ENCODE peak calls at places on chromosomes 1 and 21, in six cellular contexts. C is CD4-positive, CD25-positive, alpha-beta regulatory T cell; X is IMR-90; W is psoas muscle; A is left ventricle myocardium inferior; O is mesendoderm. B is an unnamed sample.

GRCh38 chr1:150009604-150010387 is 730 bp downstream of the OTUD7B start:
- DNase-seq in C (peak; percentile 10), O (peak; percentile 75), W (peak; percentile 81), A (peak; percentile 21), X (peak; percentile 90), B (peak; percentile 49)

GRCh38 chr1:63795455-63795854 is 21.6 kb downstream of the ROR1 start:
- DNase-seq in C (no peak), A (no peak), O (no peak), W (no peak), X (no peak), B (no peak)

GRCh38 chr1:16213013-16213412 is 561 bp upstream of the ARHGEF19 start:
- DNase-seq in O (no peak), A (no peak), C (no peak), X (no peak), W (no peak), B (no peak)

GRCh38 chr21:31566061-31566460 is 93.4 kb upstream of the SOD1 start:
- DNase-seq in C (no peak), W (no peak), O (peak; percentile 30), X (no peak), A (no peak), B (no peak)

GRCh38 chr1:24385160-24385939 is 28.2 kb downstream of the STPG1 start:
- DNase-seq in C (peak; percentile 20), X (peak; percentile 49), O (peak; percentile 71), A (no peak), W (no peak), B (no peak)

GRCh38 chr21:44485254-44485793 is 30.0 kb downstream of the LRRC3 start:
- DNase-seq in W (peak; percentile 74), C (peak; percentile 15), X (peak; percentile 8), O (peak; percentile 88), A (no peak), B (no peak)

GRCh38 chr1:162498442-162498785 is 796 bp downstream of the UHMK1 start:
- DNase-seq in C (no peak), X (peak; percentile 2), O (no peak), A (no peak), W (no peak), B (no peak)

GRCh38 chr1:109256971-109257681 is 7.8 kb downstream of the CELSR2 start:
- DNase-seq in C (no peak), O (no peak), X (peak; percentile 53), A (no peak), W (no peak), B (no peak)

GRCh38 chr1:162672678-162673259 is 40.5 kb downstream of the DDR2 start:
- DNase-seq in A (no peak), O (no peak), X (no peak), C (no peak), W (no peak), B (no peak)

GRCh38 chr1:43366179-43366578 is 1.6 kb downstream of the ELOVL1 start:
- DNase-seq in W (no peak), X (no peak), O (peak; percentile 55), C (no peak), A (peak; percentile 18), B (no peak)

GRCh38 chr1:78048446-78048845 is 2.7 kb downstream of the GIPC2 start:
- DNase-seq in A (no peak), O (no peak), W (no peak), C (no peak), X (no peak), B (no peak)

GRCh38 chr1:34978926-34979325 is 6.2 kb downstream of the TMEM35B start:
- DNase-seq in C (no peak), O (no peak), X (no peak), W (no peak), A (no peak), B (no peak)

GRCh38 chr21:32525282-32525681 is 60.0 kb downstream of the TCP10L start:
- DNase-seq in W (no peak), O (no peak), A (no peak), X (no peak), C (no peak), B (no peak)

GRCh38 chr1:229203030-229203751 is 67.7 kb upstream of the RAB4A start:
- DNase-seq in A (no peak), X (peak; percentile 74), O (peak; percentile 100), W (no peak), C (no peak), B (no peak)

GRCh38 chr1:233406339-233406960 is 78.9 kb downstream of the MAP3K21 start:
- DNase-seq in C (no peak), O (no peak), A (no peak), W (no peak), X (no peak), B (no peak)

GRCh38 chr1:228095161-228095560 is 8.0 kb downstream of the C1orf35 start:
- DNase-seq in O (no peak), X (no peak), C (no peak), W (peak; percentile 4), A (no peak), B (no peak)

GRCh38 chr1:228092342-228093049 is 10.0 kb downstream of the ARF1 start:
- DNase-seq in A (no peak), W (peak; percentile 12), C (no peak), X (no peak), O (no peak), B (no peak)

GRCh38 chr1:228091084-228091483 is 8.6 kb downstream of the ARF1 start:
- DNase-seq in A (no peak), C (no peak), X (no peak), O (no peak), W (no peak), B (no peak)

GRCh38 chr1:228094432-228095016 is 8.6 kb downstream of the C1orf35 start:
- DNase-seq in O (no peak), W (peak; percentile 19), X (no peak), C (no peak), A (no peak), B (no peak)

DNA sequence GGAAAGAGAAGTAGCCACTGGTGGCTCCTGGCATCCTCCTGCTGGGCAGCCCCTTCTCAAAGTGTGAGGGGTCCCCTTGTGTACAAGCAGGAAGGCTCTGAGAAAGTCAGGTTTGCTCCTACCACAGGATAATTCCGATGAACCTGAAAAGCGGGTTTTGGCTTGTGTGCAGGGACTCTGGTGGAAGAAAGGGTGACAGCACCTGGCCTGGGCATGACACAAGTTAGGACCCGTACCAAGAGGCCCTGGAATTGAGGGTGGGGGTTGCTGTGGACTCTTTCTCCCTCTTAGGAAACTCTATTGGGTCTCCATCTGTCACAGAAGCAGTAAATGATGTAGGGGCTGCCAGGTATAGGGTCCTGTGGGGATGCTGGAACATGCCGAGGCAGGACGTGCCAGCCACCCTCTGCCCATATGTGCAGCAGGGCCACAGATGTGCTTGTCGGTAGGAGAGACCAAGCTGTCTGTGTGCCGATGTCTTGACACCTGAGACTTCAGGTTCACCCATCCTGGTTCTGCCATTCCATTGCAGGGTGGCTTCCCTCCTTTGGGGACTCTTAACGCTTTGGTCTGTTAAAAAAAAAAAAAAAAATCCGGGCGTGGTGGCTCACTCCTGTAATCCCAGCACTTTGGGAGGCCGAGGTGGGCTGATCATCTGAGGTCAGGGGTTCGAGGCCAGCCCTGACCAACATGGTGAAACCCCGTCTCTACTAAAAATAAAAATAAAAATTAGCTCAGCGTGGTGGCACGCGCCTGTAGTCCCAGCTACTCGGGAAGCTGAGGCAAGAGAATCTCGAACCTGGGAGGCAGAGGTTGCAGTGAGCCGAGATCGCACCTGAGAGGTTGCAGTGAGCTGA is 9.8 kb downstream of the C1orf35 start:
- DNase-seq in A (no peak), W (peak; percentile 25), O (no peak), C (no peak), X (no peak), B (no peak)
- H3K36me3 ChIP-seq in A (peaks cover 28% of the 10 kb centered on the region), W (peaks cover 24% of the 10 kb centered on the region), O (peaks cover 9% of the 10 kb centered on the region), C (peaks cover 45% of the 10 kb centered on the region), X (peaks cover 44% of the 10 kb centered on the region), B (no peaks in the 10 kb centered on the region)

DNA sequence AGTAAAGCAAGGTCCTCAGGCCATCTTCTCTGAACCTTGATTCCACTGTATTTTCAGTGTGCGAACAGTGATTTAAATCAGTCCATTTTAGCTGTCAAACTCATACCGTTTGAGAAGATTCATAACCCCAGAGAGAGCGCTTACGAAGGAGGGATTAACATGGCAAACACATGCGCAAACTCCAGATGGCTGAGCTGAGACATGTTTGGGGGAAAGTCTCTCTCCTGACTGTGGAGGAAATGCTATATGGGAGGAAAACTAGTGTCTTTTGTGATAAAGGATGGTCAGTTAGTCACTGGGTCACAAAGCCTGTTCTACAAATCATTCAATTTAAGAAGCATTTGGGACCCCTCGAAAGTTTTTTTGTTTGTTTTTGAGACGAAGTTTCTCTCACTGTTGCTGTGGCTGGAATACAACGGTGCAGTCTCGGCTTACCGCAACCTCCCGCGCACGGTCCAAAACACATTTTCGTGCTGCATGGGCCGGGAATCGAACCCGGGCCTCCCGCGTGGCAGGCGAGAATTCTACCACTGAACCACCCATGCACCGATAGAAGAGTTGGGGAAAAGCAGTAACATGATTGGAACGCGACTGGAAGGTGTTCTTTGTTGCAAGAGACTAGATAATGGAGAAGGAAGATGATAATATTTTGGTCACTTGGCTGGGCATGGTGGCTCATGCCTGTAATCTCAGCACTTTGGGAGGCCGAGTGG is 58.4 kb upstream of the CXADR start:
- DNase-seq in A (peak; percentile 20), X (peak; percentile 92), W (peak; percentile 56), O (peak; percentile 97), C (no peak), B (peak; percentile 40)
- H3K4me3 ChIP-seq in A (no peak overlapping the region), X (no peak overlapping the region), W (no peak overlapping the region), O (no peak overlapping the region), C (no peak overlapping the region), B (no peak overlapping the region)

GRCh38 chr1:114292194-114292593 is 138.5 kb upstream of the SYT6 start:
- DNase-seq in A (no peak), O (no peak), X (no peak), C (no peak), W (no peak), B (no peak)
- H3K36me3 ChIP-seq in A (no peaks in the 10 kb centered on the region), O (no peaks in the 10 kb centered on the region), X (no peaks in the 10 kb centered on the region), C (no peaks in the 10 kb centered on the region), W (no peaks in the 10 kb centered on the region), B (no peaks in the 10 kb centered on the region)

GRCh38 chr1:18631496-18632217 is 1.0 kb downstream of the PAX7 start:
- DNase-seq in C (no peak), W (no peak), A (no peak), X (no peak), O (no peak), B (no peak)
- H3K4me3 ChIP-seq in C (no peak overlapping the region), W (peak overlapping the region; percentile 64), A (peak overlapping the region; percentile 41), X (no peak overlapping the region), O (peak overlapping the region; percentile 10), B (no peak overlapping the region)

GRCh38 chr1:205158048-205158616 is 36.4 kb upstream of the RBBP5 start:
- DNase-seq in O (no peak), A (no peak), X (no peak), W (no peak), C (no peak), B (no peak)
- H3K36me3 ChIP-seq in O (peaks cover 8% of the 10 kb centered on the region), A (peaks cover 96% of the 10 kb centered on the region), X (peaks cover 59% of the 10 kb centered on the region), W (peaks cover 100% of the 10 kb centered on the region), C (peaks cover 84% of the 10 kb centered on the region), B (no peaks in the 10 kb centered on the region)

GRCh38 chr1:67307251-67308060 is at the start of gene IL12RB2:
- DNase-seq in A (peak; percentile 20), X (no peak), C (peak; percentile 7), O (peak; percentile 15), W (peak; percentile 65), B (no peak)
- H3K4me3 ChIP-seq in A (peak within 1 kb of the TSS; percentile 65), X (no peak within 1 kb of the TSS), C (peak within 1 kb of the TSS; percentile 89), O (peak within 1 kb of the TSS; percentile 36), W (peak within 1 kb of the TSS; percentile 72), B (no peak within 1 kb of the TSS)

GRCh38 chr1:235221653-235222052 is 60.6 kb upstream of the RBM34 start:
- DNase-seq in A (no peak), C (no peak), O (no peak), X (no peak), W (no peak), B (no peak)
- H3K36me3 ChIP-seq in A (peaks cover 63% of the 10 kb centered on the region), C (peaks cover 76% of the 10 kb centered on the region), O (no peaks in the 10 kb centered on the region), X (peaks cover 20% of the 10 kb centered on the region), W (peaks cover 85% of the 10 kb centered on the region), B (no peaks in the 10 kb centered on the region)

B was measured in ovary.